ENCODE peak calls at places on chromosome 4, in seven cellular contexts. R, U, W, N, V, Q and X are unnamed samples.

GRCh38 chr4:99844048-99844447 is 27.4 kb downstream of the DAPP1 start:
- DNase-seq in R (no peak), U (no peak), W (no peak), N (no peak), V (no peak), Q (no peak), X (no peak)

GRCh38 chr4:8324640-8325239 is 55.2 kb downstream of the HTRA3 start:
- DNase-seq in R (no peak), U (no peak), W (no peak), N (no peak), V (no peak), Q (no peak), X (no peak)

GRCh38 chr4:17595471-17596005 is 18.5 kb downstream of the LAP3 start:
- DNase-seq in R (no peak), U (peak), W (no peak), N (no peak), V (no peak), Q (no peak), X (no peak)

GRCh38 chr4:27145556-27145955 is 284.9 kb downstream of the STIM2 start:
- DNase-seq in R (no peak), U (no peak), W (no peak), N (no peak), V (no peak), Q (no peak), X (no peak)

GRCh38 chr4:79227896-79228295 is 98.0 kb downstream of the NAA11 start:
- DNase-seq in R (no peak), U (no peak), W (no peak), N (no peak), V (no peak), Q (no peak), X (peak)

GRCh38 chr4:92170340-92170739 is 133.4 kb upstream of the GRID2 start:
- DNase-seq in R (no peak), U (no peak), W (no peak), N (no peak), V (no peak), Q (no peak), X (no peak)

GRCh38 chr4:57119054-57119651 is 9.0 kb upstream of the IGFBP7 start:
- DNase-seq in R (no peak), U (no peak), W (no peak), N (peak), V (peak), Q (no peak), X (peak)

GRCh38 chr4:177455591-177455990 is 13.4 kb upstream of the AGA start:
- DNase-seq in R (no peak), U (no peak), W (no peak), N (no peak), V (no peak), Q (no peak), X (no peak)

GRCh38 chr4:23789765-23790164 is 100.1 kb downstream of the PPARGC1A start:
- DNase-seq in R (no peak), U (no peak), W (no peak), N (peak), V (peak), Q (no peak), X (peak)

GRCh38 chr4:54333657-54334056 is 104.6 kb downstream of the PDGFRA start:
- DNase-seq in R (no peak), U (no peak), W (no peak), N (no peak), V (no peak), Q (no peak), X (no peak)

GRCh38 chr4:149168645-149169044 is 647.0 kb downstream of the IQCM start:
- DNase-seq in R (no peak), U (no peak), W (no peak), N (no peak), V (no peak), Q (no peak), X (no peak)

GRCh38 chr4:76570141-76570989 is 135.3 kb downstream of the SHROOM3 start:
- DNase-seq in R (no peak), U (no peak), W (no peak), N (no peak), V (no peak), Q (no peak), X (no peak)

GRCh38 chr4:54840992-54841768 is 183.4 kb downstream of the KIT start:
- DNase-seq in R (no peak), U (no peak), W (no peak), N (no peak), V (no peak), Q (no peak), X (no peak)

GRCh38 chr4:2290488-2290887 is 28.6 kb upstream of the MXD4 start:
- DNase-seq in R (no peak), U (no peak), W (no peak), N (peak), V (peak), Q (peak), X (no peak)

GRCh38 chr4:2250003-2250763 is 8.3 kb upstream of the HAUS3 start:
- DNase-seq in R (peak), U (peak), W (no peak), N (no peak), V (peak), Q (peak), X (no peak)

GRCh38 chr4:123816462-123816861 is 419.9 kb downstream of the SPRY1 start:
- DNase-seq in R (no peak), U (no peak), W (no peak), N (no peak), V (no peak), Q (no peak), X (no peak)

GRCh38 chr4:25930722-25931354 is 16.8 kb downstream of the SMIM20 start:
- DNase-seq in R (no peak), U (no peak), W (no peak), N (no peak), V (no peak), Q (no peak), X (no peak)

GRCh38 chr4:124253080-124253479 is 459.5 kb downstream of the ANKRD50 start:
- DNase-seq in R (no peak), U (no peak), W (no peak), N (no peak), V (no peak), Q (no peak), X (no peak)

GRCh38 chr4:184118516-184118915 is 99.2 kb downstream of the ENPP6 start:
- DNase-seq in R (no peak), U (no peak), W (no peak), N (no peak), V (peak), Q (no peak), X (no peak)

GRCh38 chr4:110270492-110271197 is 72.2 kb upstream of the ELOVL6 start:
- DNase-seq in R (no peak), U (no peak), W (no peak), N (no peak), V (no peak), Q (no peak), X (no peak)

GRCh38 chr4:57048590-57049304 is 61.4 kb downstream of the IGFBP7 start:
- DNase-seq in R (no peak), U (no peak), W (no peak), N (no peak), V (no peak), Q (no peak), X (no peak)

GRCh38 chr4:118557298-118557851 is 127.8 kb upstream of the METTL14 start:
- DNase-seq in R (no peak), U (no peak), W (no peak), N (no peak), V (no peak), Q (no peak), X (no peak)

GRCh38 chr4:3532714-3533336 is 603 bp upstream of the LRPAP1 start:
- DNase-seq in R (no peak), U (no peak), W (no peak), N (no peak), V (peak), Q (no peak), X (no peak)

GRCh38 chr4:123676550-123677229 is 280.1 kb downstream of the SPRY1 start:
- DNase-seq in R (no peak), U (no peak), W (no peak), N (no peak), V (no peak), Q (no peak), X (no peak)

GRCh38 chr4:163591614-163592020 is 97.1 kb downstream of the TMA16 start:
- DNase-seq in R (no peak), U (no peak), W (no peak), N (no peak), V (no peak), Q (no peak), X (no peak)

GRCh38 chr4:143511906-143512305 is 1.6 kb upstream of the SMARCA5 start:
- DNase-seq in R (no peak), U (no peak), W (no peak), N (no peak), V (no peak), Q (no peak), X (no peak)

GRCh38 chr4:143512978-143513313 is 556 bp upstream of the SMARCA5 start:
- DNase-seq in R (no peak), U (no peak), W (no peak), N (no peak), V (no peak), Q (no peak), X (no peak)

GRCh38 chr4:143515905-143516304 is 2.4 kb downstream of the SMARCA5 start:
- DNase-seq in R (no peak), U (no peak), W (no peak), N (no peak), V (no peak), Q (no peak), X (no peak)

GRCh38 chr4:143514432-143514831 is 930 bp downstream of the SMARCA5 start:
- DNase-seq in R (no peak), U (peak), W (peak), N (peak), V (peak), Q (peak), X (peak)

GRCh38 chr4:143513314-143514211 is at the start of gene SMARCA5:
- DNase-seq in R (peak), U (peak), W (peak), N (peak), V (peak), Q (peak), X (peak)
- TF ChIP-seq POLR2A in R (peak), U (peak), W (peak), N (peak), V (peak), Q (peak), X (peak)

GRCh38 chr4:145130788-145131398 is 32.8 kb downstream of the ABCE1 start:
- DNase-seq in R (no peak), U (no peak), W (no peak), N (no peak), V (no peak), Q (no peak), X (no peak)
- TF ChIP-seq POLR2A in R (no peak), U (no peak), W (no peak), N (no peak), V (no peak), Q (no peak), X (no peak)

GRCh38 chr4:69829678-69830077 is 30.3 kb downstream of the SULT1E1 start:
- DNase-seq in R (no peak), U (no peak), W (no peak), N (no peak), V (no peak), Q (no peak), X (no peak)
- TF ChIP-seq POLR2A in R (no peak), U (no peak), W (no peak), N (no peak), V (no peak), Q (no peak), X (no peak)

GRCh38 chr4:30802622-30803323 is 82.6 kb downstream of the PCDH7 start:
- DNase-seq in R (no peak), U (no peak), W (no peak), N (no peak), V (no peak), Q (no peak), X (no peak)
- TF ChIP-seq POLR2A in R (no peak), U (no peak), W (no peak), N (no peak), V (no peak), Q (no peak), X (no peak)

GRCh38 chr4:5710962-5711478 is at the start of gene EVC:
- DNase-seq in R (no peak), U (peak), W (peak), N (peak), V (peak), Q (peak), X (peak)
- TF ChIP-seq POLR2A in R (peak), U (no peak), W (no peak), N (peak), V (no peak), Q (no peak), X (peak)

GRCh38 chr4:128758314-128758922 is 51.1 kb upstream of the JADE1 start:
- DNase-seq in R (no peak), U (no peak), W (no peak), N (no peak), V (no peak), Q (no peak), X (no peak)

GRCh38 chr4:128757712-128758111 is 51.8 kb upstream of the JADE1 start:
- DNase-seq in R (no peak), U (no peak), W (no peak), N (no peak), V (no peak), Q (no peak), X (no peak)
- TF ChIP-seq POLR2A in R (no peak), U (no peak), W (no peak), N (no peak), V (no peak), Q (no peak), X (no peak)

GRCh38 chr4:16226816-16227461 is 668 bp upstream of the TAPT1 start:
- DNase-seq in R (peak), U (peak), W (peak), N (peak), V (peak), Q (peak), X (peak)
- TF ChIP-seq POLR2A in R (no peak), U (no peak), W (no peak), N (no peak), V (no peak), Q (peak), X (no peak)

GRCh38 chr4:70994069-70994366 is 569 bp downstream of the DCK start:
- DNase-seq in R (no peak), U (no peak), W (no peak), N (no peak), V (no peak), Q (no peak), X (no peak)

GRCh38 chr4:70994387-70995099 is 1.1 kb downstream of the DCK start:
- DNase-seq in R (no peak), U (no peak), W (no peak), N (no peak), V (no peak), Q (no peak), X (no peak)

GRCh38 chr4:70991596-70991995 is 1.9 kb upstream of the DCK start:
- DNase-seq in R (no peak), U (no peak), W (no peak), N (no peak), V (no peak), Q (no peak), X (no peak)

GRCh38 chr4:70992354-70992753 is 1.1 kb upstream of the DCK start:
- DNase-seq in R (no peak), U (no peak), W (no peak), N (no peak), V (no peak), Q (no peak), X (no peak)

GRCh38 chr4:70993181-70994068 is at the start of gene DCK:
- DNase-seq in R (peak), U (peak), W (peak), N (peak), V (peak), Q (peak), X (peak)
- TF ChIP-seq POLR2A in R (peak), U (peak), W (peak), N (peak), V (peak), Q (peak), X (peak)